ENCODE peak calls at places on chromosome 1, in four cellular contexts. M is HFFc6, D is A673, Y is body of pancreas. R is an unnamed sample.
A peak's percentile ranks its signal among the peaks of the same experiment; 100 is the strongest.

GRCh38 chr1:91611498-91611917 is 110.9 kb downstream of the CDC7 start:
- DNase-seq in Y (no peak), M (no peak), D (no peak), R (peak; percentile 47)

GRCh38 chr1:218705391-218705790 is 360.3 kb downstream of the TGFB2 start:
- DNase-seq in M (no peak), D (no peak), Y (no peak), R (no peak)

GRCh38 chr1:108961752-108962486 is 1.4 kb downstream of the CLCC1 start:
- DNase-seq in M (no peak), Y (no peak), D (no peak), R (no peak)

GRCh38 chr1:69700770-69701169 is 133.0 kb downstream of the LRRC7 start:
- DNase-seq in Y (peak; percentile 28), M (no peak), D (peak; percentile 27), R (no peak)

GRCh38 chr1:89339039-89339438 is 24.8 kb upstream of the GBP6 start:
- DNase-seq in M (no peak), Y (no peak), D (no peak), R (no peak)

GRCh38 chr1:35768350-35769187 is 1.2 kb downstream of the CLSPN start:
- DNase-seq in M (no peak), Y (no peak), D (peak; percentile 38), R (peak; percentile 1)

GRCh38 chr1:18513995-18514394 is 33.3 kb downstream of the KLHDC7A start:
- DNase-seq in Y (peak; percentile 79), M (no peak), D (no peak), R (no peak)

GRCh38 chr1:47644216-47644581 is 206.4 kb downstream of the FOXD2 start:
- DNase-seq in Y (no peak), M (peak; percentile 26), D (no peak), R (no peak)

GRCh38 chr1:93804412-93804811 is 74.6 kb downstream of the DNTTIP2 start:
- DNase-seq in Y (peak; percentile 17), M (peak; percentile 95), D (peak; percentile 16), R (peak; percentile 71)

GRCh38 chr1:15048437-15048980 is 105.0 kb upstream of the TMEM51 start:
- DNase-seq in Y (no peak), D (no peak), M (no peak), R (no peak)

GRCh38 chr1:243513726-243514491 is 258.1 kb downstream of the SDCCAG8 start:
- DNase-seq in D (no peak), Y (no peak), M (peak; percentile 64), R (peak; percentile 44)

GRCh38 chr1:195697130-195697529 is 911.1 kb downstream of the KCNT2 start:
- DNase-seq in Y (no peak), D (no peak), M (no peak), R (no peak)

GRCh38 chr1:233613252-233614172 is at the start of gene KCNK1:
- DNase-seq in Y (peak; percentile 90), M (no peak), D (no peak), R (peak; percentile 35)

GRCh38 chr1:115164940-115165718 is 75.8 kb upstream of the TSPAN2 start:
- DNase-seq in Y (no peak), D (no peak), M (no peak), R (no peak)

GRCh38 chr1:32350785-32351076 is 11.6 kb downstream of the FAM229A start:
- DNase-seq in M (no peak), Y (no peak), D (no peak), R (no peak)

GRCh38 chr1:94017155-94017829 is 103.7 kb downstream of the ABCA4 start:
- DNase-seq in M (no peak), Y (no peak), D (no peak), R (no peak)

GRCh38 chr1:204565617-204566582 is 49.7 kb downstream of the MDM4 start:
- DNase-seq in D (peak; percentile 82), Y (peak; percentile 50), M (peak; percentile 70), R (peak; percentile 41)

GRCh38 chr1:216175714-216176113 is 247.5 kb downstream of the USH2A start:
- DNase-seq in M (no peak), Y (no peak), D (peak; percentile 33), R (no peak)

GRCh38 chr1:37238376-37239224 is 204.3 kb upstream of the GRIK3 start:
- DNase-seq in D (no peak), M (no peak), Y (peak; percentile 6), R (no peak)

GRCh38 chr1:247332901-247333361 is 1.3 kb upstream of the ZNF496 start:
- DNase-seq in Y (peak; percentile 51), D (no peak), M (peak; percentile 13), R (no peak)

GRCh38 chr1:156499703-156500577 is 635 bp downstream of the MEF2D start:
- DNase-seq in M (no peak), D (peak; percentile 53), Y (peak; percentile 59), R (no peak)

GRCh38 chr1:46687910-46688509 is 16.4 kb downstream of the TEX38 start:
- DNase-seq in Y (no peak), D (no peak), M (no peak), R (no peak)

GRCh38 chr1:24003331-24003972 is 23.3 kb upstream of the SRSF10 start:
- DNase-seq in D (no peak), M (peak; percentile 48), Y (peak; percentile 24), R (no peak)

GRCh38 chr1:114428083-114428754 is 82.8 kb downstream of the TRIM33 start:
- DNase-seq in D (peak; percentile 32), M (peak; percentile 19), Y (no peak), R (no peak)

GRCh38 chr1:202107321-202107761 is 15.4 kb upstream of the GPR37L1 start:
- DNase-seq in M (no peak), Y (peak; percentile 98), D (no peak), R (no peak)

GRCh38 chr1:193558491-193559028 is 372.1 kb upstream of the B3GALT2 start:
- DNase-seq in M (peak; percentile 78), Y (peak; percentile 52), D (peak; percentile 18), R (peak; percentile 75)

GRCh38 chr1:200453544-200453905 is 43.7 kb upstream of the ZNF281 start:
- DNase-seq in D (no peak), M (peak; percentile 19), Y (no peak), R (no peak)

GRCh38 chr1:207867136-207868081 is 43.5 kb downstream of the CD34 start:
- DNase-seq in Y (no peak), M (no peak), D (no peak), R (no peak)

GRCh38 chr1:970242-970972 is 4.1 kb downstream of the PLEKHN1 start:
- DNase-seq in D (no peak), Y (no peak), M (no peak), R (no peak)

GRCh38 chr1:165874643-165875042 is 47.2 kb downstream of the UCK2 start:
- DNase-seq in D (no peak), Y (no peak), M (no peak), R (no peak)

GRCh38 chr1:165865941-165866340 is 38.5 kb downstream of the UCK2 start:
- DNase-seq in M (no peak), D (no peak), Y (no peak), R (no peak)

GRCh38 chr1:165871311-165872067 is 44.1 kb downstream of the UCK2 start:
- DNase-seq in D (peak; percentile 65), M (no peak), Y (peak; percentile 67), R (no peak)

GRCh38 chr1:165873481-165873880 is 46.1 kb downstream of the UCK2 start:
- DNase-seq in D (no peak), M (no peak), Y (no peak), R (no peak)

GRCh38 chr1:165869343-165869742 is 41.9 kb downstream of the UCK2 start:
- DNase-seq in Y (no peak), D (no peak), M (no peak), R (no peak)
- TF ChIP-seq CTCF in Y (no peak), D (no peak), M (peak; percentile 58), R (peak; percentile 4)

GRCh38 chr1:16621300-16621658 is 7.9 kb upstream of the NBPF1 start:
- DNase-seq in Y (no peak), M (no peak), D (no peak), R (no peak)
- TF ChIP-seq CTCF in Y (no peak), M (peak; percentile 78), D (no peak), R (no peak)

GRCh38 chr1:212609701-212610574 is 1.4 kb downstream of the ATF3 start:
- DNase-seq in D (no peak), M (no peak), Y (peak; percentile 34), R (no peak)

GRCh38 chr1:212608209-212608955 is at the start of gene ATF3:
- DNase-seq in D (peak; percentile 99), Y (peak; percentile 100), M (peak; percentile 100), R (peak; percentile 95)

GRCh38 chr1:212607924-212608208 is 695 bp upstream of the ATF3 start:
- DNase-seq in D (no peak), Y (no peak), M (no peak), R (no peak)

GRCh38 chr1:212610575-212610967 is 2.0 kb downstream of the ATF3 start:
- DNase-seq in M (no peak), Y (no peak), D (no peak), R (no peak)

GRCh38 chr1:212608956-212609700 is 567 bp downstream of the ATF3 start:
- DNase-seq in M (peak; percentile 25), Y (peak; percentile 61), D (peak; percentile 73), R (no peak)
- TF ChIP-seq CTCF in M (peak; percentile 77), Y (peak; percentile 41), D (peak; percentile 75), R (peak; percentile 39)

GRCh38 chr1:151520359-151520758 is 9.2 kb downstream of the CGN start:
- DNase-seq in D (no peak), M (no peak), Y (no peak), R (no peak)
- TF ChIP-seq CTCF in D (no peak), M (no peak), Y (no peak), R (no peak)

DNA sequence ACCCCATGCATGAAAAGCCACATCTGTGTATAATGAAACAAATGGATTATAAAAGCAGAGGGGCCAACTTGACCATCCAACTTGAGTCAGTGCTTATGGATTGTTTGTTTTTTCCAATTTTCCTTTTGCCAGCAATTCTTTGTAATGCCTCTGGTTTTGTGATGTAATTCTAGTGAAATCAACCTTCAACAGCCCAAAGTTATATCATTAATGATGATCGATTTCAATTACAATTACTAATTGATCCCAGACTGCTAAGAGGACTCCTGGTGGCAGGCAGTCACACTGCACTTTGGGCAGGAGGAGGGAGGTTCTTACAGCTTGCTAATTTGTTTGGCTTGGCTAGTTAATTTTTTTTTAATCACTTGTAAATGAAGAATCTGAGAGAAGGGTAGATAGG is 552.3 kb downstream of the NUF2 start:
- DNase-seq in Y (no peak), M (no peak), D (no peak), R (no peak)
- TF ChIP-seq CTCF in Y (peak; percentile 7), M (peak; percentile 77), D (peak; percentile 50), R (peak; percentile 60)

DNA sequence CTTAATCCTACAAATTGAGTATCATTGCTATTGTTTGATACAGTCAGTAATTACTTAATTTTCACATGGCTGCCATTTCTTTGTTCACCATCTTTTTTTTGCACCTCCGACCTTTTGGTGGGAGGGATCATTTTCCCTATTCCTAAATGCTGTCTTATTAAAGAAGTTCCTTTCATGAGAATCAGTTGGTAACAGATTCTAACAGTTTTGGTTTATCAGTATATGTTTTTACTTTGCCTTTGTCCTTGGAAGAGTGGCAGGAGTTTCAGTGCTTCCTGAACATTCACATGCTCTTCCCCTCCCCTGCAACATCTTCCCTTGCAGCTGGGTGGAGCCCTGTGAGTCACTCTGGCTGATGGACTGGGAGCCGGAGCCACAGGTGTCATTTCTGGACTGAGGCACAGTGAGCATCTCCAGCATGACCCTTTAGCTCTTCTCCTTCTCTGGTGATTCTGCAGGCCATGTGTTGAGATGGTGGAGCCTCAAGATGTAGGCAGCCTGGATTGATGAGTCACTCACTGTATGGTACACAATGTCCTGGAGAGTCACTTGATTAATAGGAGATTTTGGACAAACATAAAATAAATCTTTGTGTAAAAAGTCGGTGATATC is 217.7 kb downstream of the URB2 start:
- DNase-seq in M (peak; percentile 12), Y (peak; percentile 61), D (peak; percentile 37), R (peak; percentile 37)
- TF ChIP-seq CTCF in M (no peak), Y (peak; percentile 31), D (peak; percentile 42), R (peak; percentile 19)

R was measured in HFF-Myc.